ENCODE peak calls at places on chromosome 22, in eight cellular contexts. M is testis, E is lung, F is A549, P is heart right ventricle, T is suprapubic skin, A is coronary artery, R is astrocyte of the spinal cord. V is an unnamed sample.

GRCh38 chr22:47795477-47796127 is 1033.2 kb downstream of the TBC1D22A start:
- DNase-seq in M (no peak), E (no peak), F (no peak), P (no peak), T (peak), A (peak), R (no peak), V (no peak)

GRCh38 chr22:46233231-46233630 is 16.9 kb downstream of the CDPF1 start:
- DNase-seq in M (peak), E (no peak), F (no peak), P (peak), T (no peak), A (no peak), R (peak), V (peak)

GRCh38 chr22:49022816-49023160 is 804.9 kb downstream of the BRD1 start:
- DNase-seq in M (no peak), E (no peak), F (no peak), P (no peak), T (no peak), A (no peak), R (no peak), V (no peak)

GRCh38 chr22:41906822-41907221 is 8.1 kb downstream of the SHISA8 start:
- DNase-seq in M (no peak), E (no peak), F (no peak), P (no peak), T (no peak), A (no peak), R (no peak), V (no peak)

GRCh38 chr22:22818861-22819855 is 68.5 kb upstream of the IGLL5 start:
- DNase-seq in M (no peak), E (no peak), F (no peak), P (no peak), T (no peak), A (no peak), R (no peak), V (no peak)

GRCh38 chr22:39098026-39098425 is 982 bp downstream of the APOBEC3H start:
- DNase-seq in M (peak), E (no peak), F (no peak), P (no peak), T (no peak), A (no peak), R (no peak), V (no peak)

GRCh38 chr22:44033689-44034088 is 9.6 kb downstream of the PARVB start:
- DNase-seq in M (no peak), E (no peak), F (no peak), P (no peak), T (no peak), A (no peak), R (peak), V (peak)

GRCh38 chr22:43990044-43990443 is 34.1 kb upstream of the PARVB start:
- DNase-seq in M (no peak), E (no peak), F (no peak), P (no peak), T (no peak), A (no peak), R (no peak), V (no peak)

GRCh38 chr22:37259540-37260029 is 15.5 kb upstream of the RAC2 start:
- DNase-seq in M (peak), E (no peak), F (peak), P (no peak), T (no peak), A (no peak), R (peak), V (peak)

GRCh38 chr22:22802346-22802970 is 85.2 kb upstream of the IGLL5 start:
- DNase-seq in M (no peak), E (peak), F (peak), P (no peak), T (no peak), A (no peak), R (no peak), V (peak)

GRCh38 chr22:42560781-42561180 is 7.0 kb downstream of the SERHL2 start:
- DNase-seq in M (no peak), E (no peak), F (peak), P (no peak), T (no peak), A (no peak), R (peak), V (peak)

GRCh38 chr22:50313600-50313999 is 6.2 kb upstream of the PLXNB2 start:
- DNase-seq in M (no peak), E (no peak), F (no peak), P (no peak), T (no peak), A (no peak), R (no peak), V (no peak)

GRCh38 chr22:42080287-42080686 is 787 bp downstream of the SMDT1 start:
- DNase-seq in M (peak), E (no peak), F (peak), P (no peak), T (peak), A (peak), R (peak), V (peak)

GRCh38 chr22:46986788-46987187 is 224.3 kb downstream of the TBC1D22A start:
- DNase-seq in M (no peak), E (no peak), F (no peak), P (no peak), T (no peak), A (no peak), R (no peak), V (no peak)

GRCh38 chr22:29299136-29299900 is 7.1 kb upstream of the GAS2L1 start:
- DNase-seq in M (no peak), E (no peak), F (no peak), P (no peak), T (peak), A (no peak), R (no peak), V (no peak)

GRCh38 chr22:48451891-48452290 is 1375.8 kb downstream of the BRD1 start:
- DNase-seq in M (no peak), E (no peak), F (no peak), P (no peak), T (no peak), A (no peak), R (no peak), V (no peak)

GRCh38 chr22:37162221-37163095 is 12.7 kb upstream of the IL2RB start:
- DNase-seq in M (no peak), E (no peak), F (no peak), P (no peak), T (no peak), A (no peak), R (peak), V (peak)

GRCh38 chr22:23547818-23548500 is 32.1 kb downstream of the IGLL1 start:
- DNase-seq in M (peak), E (no peak), F (no peak), P (no peak), T (peak), A (no peak), R (no peak), V (no peak)

GRCh38 chr22:29141078-29141688 is 64.5 kb upstream of the EMID1 start:
- DNase-seq in M (no peak), E (no peak), F (no peak), P (no peak), T (peak), A (peak), R (no peak), V (no peak)

GRCh38 chr22:31911565-31912401 is 32.6 kb upstream of the YWHAH start:
- DNase-seq in M (no peak), E (no peak), F (no peak), P (no peak), T (no peak), A (no peak), R (no peak), V (no peak)

GRCh38 chr22:30940655-30941362 is 27.8 kb downstream of the MORC2 start:
- DNase-seq in M (no peak), E (no peak), F (no peak), P (no peak), T (no peak), A (no peak), R (no peak), V (no peak)

GRCh38 chr22:32396255-32396654 is 15.8 kb downstream of the RTCB start:
- DNase-seq in M (no peak), E (no peak), F (no peak), P (no peak), T (no peak), A (no peak), R (no peak), V (no peak)

GRCh38 chr22:43477151-43477725 is 65.4 kb downstream of the MPPED1 start:
- DNase-seq in M (no peak), E (no peak), F (no peak), P (no peak), T (no peak), A (no peak), R (no peak), V (no peak)

GRCh38 chr22:38728899-38729796 is 23.4 kb downstream of the GTPBP1 start:
- DNase-seq in M (no peak), E (no peak), F (no peak), P (no peak), T (no peak), A (no peak), R (no peak), V (peak)

GRCh38 chr22:29623553-29624169 is 20.2 kb downstream of the NF2 start:
- DNase-seq in M (no peak), E (no peak), F (no peak), P (no peak), T (no peak), A (no peak), R (no peak), V (no peak)

GRCh38 chr22:42067706-42068350 is 2.8 kb downstream of the NAGA start:
- DNase-seq in M (no peak), E (no peak), F (no peak), P (no peak), T (no peak), A (no peak), R (no peak), V (no peak)

GRCh38 chr22:49767355-49768062 is 60.2 kb downstream of the BRD1 start:
- DNase-seq in M (peak), E (no peak), F (peak), P (no peak), T (peak), A (peak), R (peak), V (peak)

GRCh38 chr22:42357221-42357620 is 75.0 kb downstream of the NFAM1 start:
- DNase-seq in M (no peak), E (no peak), F (no peak), P (no peak), T (no peak), A (no peak), R (no peak), V (no peak)

GRCh38 chr22:47570300-47570685 is 807.8 kb downstream of the TBC1D22A start:
- DNase-seq in M (no peak), E (no peak), F (no peak), P (no peak), T (peak), A (no peak), R (no peak), V (no peak)

GRCh38 chr22:49936973-49937757 is 18.7 kb downstream of the CRELD2 start:
- DNase-seq in M (no peak), E (no peak), F (no peak), P (peak), T (no peak), A (no peak), R (no peak), V (no peak)

GRCh38 chr22:39999144-39999757 is 4.5 kb downstream of the FAM83F start:
- DNase-seq in M (no peak), E (no peak), F (peak), P (no peak), T (no peak), A (peak), R (peak), V (peak)

GRCh38 chr22:43198936-43199335 is 12.0 kb upstream of the TTLL12 start:
- DNase-seq in M (no peak), E (no peak), F (no peak), P (no peak), T (no peak), A (no peak), R (no peak), V (no peak)

GRCh38 chr22:29539105-29539504 is 14.5 kb downstream of the THOC5 start:
- DNase-seq in M (no peak), E (no peak), F (no peak), P (no peak), T (no peak), A (no peak), R (no peak), V (peak)

GRCh38 chr22:40332319-40332781 is 13.9 kb upstream of the ADSL start:
- DNase-seq in M (no peak), E (no peak), F (no peak), P (no peak), T (no peak), A (no peak), R (peak), V (peak)

GRCh38 chr22:19879651-19879995 is 24.9 kb upstream of the GNB1L start:
- DNase-seq in M (no peak), E (no peak), F (no peak), P (no peak), T (peak), A (peak), R (no peak), V (no peak)

GRCh38 chr22:19879248-19879575 is 24.5 kb upstream of the GNB1L start:
- DNase-seq in M (no peak), E (no peak), F (no peak), P (no peak), T (peak), A (peak), R (no peak), V (no peak)

GRCh38 chr22:19880786-19881569 is 26.3 kb upstream of the GNB1L start:
- DNase-seq in M (no peak), E (peak), F (peak), P (no peak), T (peak), A (peak), R (peak), V (peak)

GRCh38 chr22:19878461-19879247 is 24.0 kb upstream of the GNB1L start:
- DNase-seq in M (no peak), E (no peak), F (no peak), P (no peak), T (peak), A (peak), R (peak), V (peak)

GRCh38 chr22:19879996-19880785 is 25.5 kb upstream of the GNB1L start:
- DNase-seq in M (no peak), E (no peak), F (no peak), P (no peak), T (peak), A (peak), R (no peak), V (no peak)
- H3K4me3 ChIP-seq in M (no peak), E (no peak), F (peak), P (no peak), T (no peak), A (peak), R (no peak), V (no peak)

GRCh38 chr22:35664955-35665577 is 16.8 kb downstream of the APOL6 start:
- DNase-seq in M (no peak), E (no peak), F (no peak), P (no peak), T (no peak), A (no peak), R (peak), V (no peak)

GRCh38 chr22:35657571-35658312 is 9.5 kb downstream of the APOL6 start:
- DNase-seq in M (no peak), E (no peak), F (no peak), P (no peak), T (no peak), A (no peak), R (no peak), V (no peak)

GRCh38 chr22:35661377-35661937 is 13.2 kb downstream of the APOL6 start:
- DNase-seq in M (no peak), E (no peak), F (no peak), P (no peak), T (no peak), A (no peak), R (peak), V (peak)

DNA sequence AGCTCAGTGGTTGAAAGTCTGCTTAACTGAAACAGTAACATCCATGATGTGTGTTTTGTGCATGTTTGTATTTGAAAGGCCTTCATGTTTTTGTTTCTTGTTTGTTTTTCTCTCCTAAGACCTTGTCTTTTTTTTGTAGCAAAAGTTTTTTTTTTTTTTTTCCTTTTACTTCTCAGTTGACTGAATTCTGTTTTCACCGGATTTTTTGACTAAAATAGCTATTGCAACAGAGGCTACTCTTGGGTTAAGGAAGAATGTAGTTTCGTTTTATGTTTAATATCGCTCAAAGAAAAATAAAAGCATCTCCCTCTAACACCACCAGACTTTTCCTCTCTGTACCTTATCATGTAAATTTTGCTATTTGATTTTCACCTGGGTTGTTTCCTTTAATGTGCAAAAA is 15.1 kb downstream of the APOL6 start:
- DNase-seq in M (no peak), E (no peak), F (no peak), P (no peak), T (no peak), A (no peak), R (no peak), V (peak)
- H3K4me3 ChIP-seq in M (no peak), E (no peak), F (no peak), P (no peak), T (peak), A (peak), R (no peak), V (no peak)

DNA sequence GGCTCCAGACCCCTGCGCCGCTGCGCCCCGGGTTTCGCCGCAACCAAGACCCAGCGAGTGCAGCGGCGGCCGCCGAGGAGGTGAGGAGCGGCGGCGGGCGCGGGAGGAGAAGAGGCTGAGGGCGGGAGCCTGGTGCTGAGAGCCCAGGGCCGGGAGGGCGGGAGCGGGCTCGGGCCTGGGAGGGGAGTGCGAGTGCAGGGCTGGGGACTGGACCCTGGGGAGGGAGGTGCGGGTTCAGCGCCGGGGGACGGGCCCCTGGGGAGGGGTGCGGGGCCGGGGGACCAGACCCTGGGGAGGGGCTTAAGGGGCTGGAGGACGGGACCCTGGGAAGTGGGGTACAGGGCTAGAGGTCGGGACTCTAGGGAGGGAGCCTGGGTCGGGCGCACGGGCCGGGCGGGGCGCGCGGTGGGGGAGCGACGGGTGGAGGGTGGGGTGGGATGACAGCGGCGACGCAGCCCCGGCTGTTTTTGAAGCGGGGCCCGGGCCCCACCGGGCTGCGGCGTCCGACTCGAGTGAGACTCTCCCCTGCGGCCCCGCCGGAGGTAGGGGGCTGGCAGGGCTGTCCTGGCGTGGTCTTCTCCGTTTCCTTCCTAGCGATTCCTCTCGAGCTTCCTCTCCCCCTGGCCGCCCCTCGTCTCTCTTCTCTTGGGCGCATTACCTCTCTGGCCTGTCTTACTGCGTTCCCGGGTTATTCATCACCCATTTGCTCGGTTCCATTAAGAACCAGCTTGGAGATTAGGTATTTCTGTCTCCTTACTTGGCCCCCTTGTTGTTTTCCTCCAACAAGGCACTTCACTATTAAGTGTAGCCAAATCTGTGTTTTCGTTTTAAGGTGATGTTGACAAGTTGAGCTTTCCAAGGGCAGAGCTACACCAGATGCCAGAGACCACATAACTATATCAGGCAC is 745 bp downstream of the NUP50 start:
- DNase-seq in M (no peak), E (no peak), F (no peak), P (peak), T (no peak), A (no peak), R (no peak), V (peak)
- H3K4me3 ChIP-seq in M (peak), E (peak), F (peak), P (peak), T (peak), A (peak), R (peak), V (peak)

DNA sequence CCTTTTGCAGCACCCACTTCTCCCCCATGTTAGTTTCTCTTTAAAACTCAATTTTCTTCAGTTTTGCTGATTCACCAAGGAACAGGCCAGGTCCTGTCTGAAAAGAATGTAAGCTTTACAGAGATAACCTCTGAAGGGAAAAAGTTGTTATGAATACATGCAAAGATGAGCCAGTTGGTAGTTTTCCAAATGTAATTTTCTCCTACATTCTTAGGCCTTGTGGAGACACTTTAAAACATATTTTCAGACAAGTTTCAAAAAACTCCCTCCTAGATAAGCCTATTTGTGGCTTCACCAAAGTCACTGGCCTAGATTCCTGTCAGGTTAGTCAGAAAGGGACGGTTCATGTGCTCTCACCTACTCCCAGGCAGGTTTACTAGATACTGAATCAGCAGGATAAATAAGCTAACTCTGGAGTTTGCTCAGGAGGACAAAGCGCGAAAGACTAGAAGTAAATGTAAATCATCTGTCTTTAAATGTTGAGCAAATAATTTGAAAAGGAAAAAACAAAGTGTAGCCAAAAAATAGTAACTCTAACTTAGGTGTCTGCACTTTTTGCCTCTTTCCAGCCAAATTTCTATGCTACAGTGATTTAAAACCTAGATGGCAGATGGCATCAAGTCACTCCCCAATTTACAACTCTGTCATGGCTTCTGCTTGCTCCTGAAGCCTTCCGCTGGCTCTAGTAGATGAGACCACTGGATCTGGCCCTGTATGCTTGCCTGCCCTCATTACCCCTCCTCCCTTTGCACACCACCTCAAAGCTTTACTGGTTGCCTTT is 4.9 kb upstream of the ATP6V1E1 start:
- DNase-seq in M (no peak), E (no peak), F (peak), P (no peak), T (no peak), A (no peak), R (peak), V (peak)
- H3K4me3 ChIP-seq in M (no peak), E (no peak), F (no peak), P (no peak), T (no peak), A (no peak), R (no peak), V (no peak)